ENCODE peak calls at places on chromosomes 1 and 21, in nine cellular contexts. One of them, this sample, is unnamed.

GRCh38 chr1:199685369-199685768 is 342.1 kb upstream of the NR5A2 start:
- DNase-seq in naive thymus-derived CD4-positive, alpha-beta T cell: no peak
- DNase-seq in CD8-positive, alpha-beta memory T cell: no peak
- DNase-seq in ovary: no peak
- DNase-seq in testis: no peak
- DNase-seq in upper lobe of right lung: no peak
- DNase-seq in Peyer's patch: no peak
- DNase-seq in HFF-Myc: peak; percentile 17
- DNase-seq in aorta: no peak
- DNase-seq in this sample: no peak

GRCh38 chr1:239742416-239743109 is 349.1 kb upstream of the FMN2 start:
- DNase-seq in naive thymus-derived CD4-positive, alpha-beta T cell: no peak
- DNase-seq in CD8-positive, alpha-beta memory T cell: no peak
- DNase-seq in ovary: no peak
- DNase-seq in testis: no peak
- DNase-seq in upper lobe of right lung: no peak
- DNase-seq in Peyer's patch: no peak
- DNase-seq in HFF-Myc: no peak
- DNase-seq in aorta: no peak
- DNase-seq in this sample: no peak

GRCh38 chr1:1169429-1170214 is 4.1 kb upstream of the TTLL10 start:
- DNase-seq in naive thymus-derived CD4-positive, alpha-beta T cell: no peak
- DNase-seq in CD8-positive, alpha-beta memory T cell: peak; percentile 38
- DNase-seq in ovary: no peak
- DNase-seq in testis: no peak
- DNase-seq in upper lobe of right lung: no peak
- DNase-seq in Peyer's patch: peak; percentile 58
- DNase-seq in HFF-Myc: no peak
- DNase-seq in aorta: peak; percentile 72
- DNase-seq in this sample: no peak

GRCh38 chr21:17554619-17555472 is 42.0 kb downstream of the CXADR start:
- DNase-seq in naive thymus-derived CD4-positive, alpha-beta T cell: no peak
- DNase-seq in CD8-positive, alpha-beta memory T cell: no peak
- DNase-seq in ovary: no peak
- DNase-seq in testis: no peak
- DNase-seq in upper lobe of right lung: no peak
- DNase-seq in Peyer's patch: no peak
- DNase-seq in HFF-Myc: no peak
- DNase-seq in aorta: no peak
- DNase-seq in this sample: no peak

GRCh38 chr1:24849653-24850295 is 80.3 kb downstream of the RUNX3 start:
- DNase-seq in naive thymus-derived CD4-positive, alpha-beta T cell: no peak
- DNase-seq in CD8-positive, alpha-beta memory T cell: no peak
- DNase-seq in ovary: no peak
- DNase-seq in testis: peak; percentile 33
- DNase-seq in upper lobe of right lung: no peak
- DNase-seq in Peyer's patch: peak; percentile 58
- DNase-seq in HFF-Myc: no peak
- DNase-seq in aorta: peak; percentile 44
- DNase-seq in this sample: no peak

GRCh38 chr1:222522105-222522915 is 25.6 kb downstream of the HHIPL2 start:
- DNase-seq in naive thymus-derived CD4-positive, alpha-beta T cell: no peak
- DNase-seq in CD8-positive, alpha-beta memory T cell: no peak
- DNase-seq in ovary: no peak
- DNase-seq in testis: no peak
- DNase-seq in upper lobe of right lung: no peak
- DNase-seq in Peyer's patch: no peak
- DNase-seq in HFF-Myc: no peak
- DNase-seq in aorta: no peak
- DNase-seq in this sample: no peak

GRCh38 chr1:84141177-84142003 is 2.7 kb upstream of the PRKACB start:
- DNase-seq in naive thymus-derived CD4-positive, alpha-beta T cell: no peak
- DNase-seq in CD8-positive, alpha-beta memory T cell: no peak
- DNase-seq in ovary: no peak
- DNase-seq in testis: no peak
- DNase-seq in upper lobe of right lung: no peak
- DNase-seq in Peyer's patch: no peak
- DNase-seq in HFF-Myc: no peak
- DNase-seq in aorta: no peak
- DNase-seq in this sample: no peak

GRCh38 chr1:2177541-2177940 is 17.0 kb downstream of the FAAP20 start:
- DNase-seq in naive thymus-derived CD4-positive, alpha-beta T cell: no peak
- DNase-seq in CD8-positive, alpha-beta memory T cell: no peak
- DNase-seq in ovary: no peak
- DNase-seq in testis: no peak
- DNase-seq in upper lobe of right lung: no peak
- DNase-seq in Peyer's patch: no peak
- DNase-seq in HFF-Myc: no peak
- DNase-seq in aorta: no peak
- DNase-seq in this sample: no peak

DNA sequence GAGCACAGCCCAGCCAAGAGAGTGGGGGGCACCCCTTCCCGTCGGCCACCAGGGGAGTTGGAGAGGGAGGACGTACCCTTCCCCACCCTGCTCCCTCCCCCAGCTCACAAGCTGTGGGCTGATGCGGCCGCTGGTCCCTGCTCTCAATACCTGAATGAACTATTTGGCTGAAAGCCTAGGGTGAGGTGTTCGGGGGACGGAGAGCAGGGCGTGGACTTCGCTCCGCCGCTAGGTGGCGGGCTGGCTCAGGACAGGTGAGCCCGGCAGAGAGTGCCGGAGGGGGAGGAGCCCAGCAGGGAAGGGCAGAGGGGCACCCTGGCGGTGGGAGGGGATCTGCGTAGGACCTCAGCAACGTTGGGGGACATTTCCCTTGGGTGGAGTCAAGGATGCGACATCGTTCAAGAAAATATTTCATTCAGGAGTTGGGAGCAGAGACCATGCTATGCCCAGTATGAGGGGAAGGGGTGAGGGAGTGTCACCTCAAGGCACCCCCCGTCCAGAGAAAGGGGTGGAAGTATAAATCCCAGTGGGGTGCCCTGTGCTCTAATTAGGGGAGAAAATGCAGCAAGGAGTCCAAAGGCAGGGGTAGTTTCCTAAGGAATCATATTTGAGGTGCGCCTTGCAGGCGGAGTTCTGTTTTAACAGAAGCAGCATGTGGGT is 12.0 kb upstream of the RHBG start:
- DNase-seq in naive thymus-derived CD4-positive, alpha-beta T cell: peak; percentile 52
- DNase-seq in CD8-positive, alpha-beta memory T cell: peak; percentile 68
- DNase-seq in ovary: peak; percentile 71
- DNase-seq in testis: peak; percentile 74
- DNase-seq in upper lobe of right lung: peak; percentile 84
- DNase-seq in Peyer's patch: peak; percentile 83
- DNase-seq in HFF-Myc: no peak
- DNase-seq in aorta: no peak
- DNase-seq in this sample: no peak
- H3K4me3 ChIP-seq in naive thymus-derived CD4-positive, alpha-beta T cell: no peak overlapping the region
- H3K4me3 ChIP-seq in CD8-positive, alpha-beta memory T cell: no peak overlapping the region
- H3K4me3 ChIP-seq in ovary: no peak overlapping the region
- H3K4me3 ChIP-seq in testis: peak overlapping the region; percentile 12
- H3K4me3 ChIP-seq in upper lobe of right lung: no peak overlapping the region
- H3K4me3 ChIP-seq in Peyer's patch: no peak overlapping the region
- H3K4me3 ChIP-seq in HFF-Myc: no peak overlapping the region
- H3K4me3 ChIP-seq in aorta: no peak overlapping the region
- H3K4me3 ChIP-seq in this sample: no peak overlapping the region

DNA sequence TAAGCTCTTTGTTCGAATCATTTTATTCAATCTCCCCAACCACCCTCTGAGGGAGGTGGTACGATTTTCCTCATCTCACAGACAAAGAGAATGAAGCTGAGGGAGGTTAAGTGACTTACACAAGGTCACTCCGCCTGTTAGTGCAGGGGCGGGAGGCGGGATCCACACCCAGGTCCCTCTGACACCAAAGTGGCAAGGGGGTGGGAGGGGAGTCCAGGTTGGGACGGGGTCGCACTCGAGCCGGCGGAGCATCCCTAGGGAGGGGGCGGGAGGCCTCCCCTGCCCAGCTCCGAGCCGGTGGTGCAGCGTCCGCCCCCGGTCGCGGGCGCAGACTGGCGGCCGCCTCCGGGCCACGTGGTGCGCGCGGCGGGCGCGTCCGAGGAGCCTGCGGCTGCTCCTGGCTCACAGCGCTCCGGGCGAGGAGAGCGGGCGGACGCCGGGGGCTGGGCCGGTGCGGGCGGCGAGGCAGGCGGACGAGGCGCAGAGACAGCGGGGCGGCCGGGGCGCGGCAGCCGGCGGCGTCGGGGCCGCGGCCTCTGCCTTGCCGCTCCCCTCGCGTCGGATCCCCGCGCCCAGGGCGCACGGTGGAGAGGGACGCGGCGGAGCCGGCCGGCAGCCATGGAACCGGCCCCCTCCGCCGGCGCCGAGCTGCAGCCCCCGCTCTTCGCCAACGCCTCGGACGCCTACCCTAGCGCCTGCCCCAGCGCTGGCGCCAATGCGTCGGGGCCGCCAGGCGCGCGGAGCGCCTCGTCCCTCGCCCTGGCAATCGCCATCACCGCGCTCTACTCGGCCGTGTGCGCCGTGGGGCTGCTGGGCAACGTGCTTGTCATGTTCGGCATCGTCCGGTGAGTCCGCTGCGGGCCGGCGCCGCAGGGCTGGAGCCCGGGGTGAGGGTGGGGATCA is at the start of gene OPRD1:
- DNase-seq in naive thymus-derived CD4-positive, alpha-beta T cell: no peak
- DNase-seq in CD8-positive, alpha-beta memory T cell: no peak
- DNase-seq in ovary: no peak
- DNase-seq in testis: no peak
- DNase-seq in upper lobe of right lung: no peak
- DNase-seq in Peyer's patch: no peak
- DNase-seq in HFF-Myc: no peak
- DNase-seq in aorta: no peak
- DNase-seq in this sample: no peak
- H3K4me3 ChIP-seq in naive thymus-derived CD4-positive, alpha-beta T cell: no peak within 1 kb of the TSS
- H3K4me3 ChIP-seq in CD8-positive, alpha-beta memory T cell: no peak within 1 kb of the TSS
- H3K4me3 ChIP-seq in ovary: no peak within 1 kb of the TSS
- H3K4me3 ChIP-seq in testis: no peak within 1 kb of the TSS
- H3K4me3 ChIP-seq in upper lobe of right lung: no peak within 1 kb of the TSS
- H3K4me3 ChIP-seq in Peyer's patch: no peak within 1 kb of the TSS
- H3K4me3 ChIP-seq in HFF-Myc: peak within 1 kb of the TSS; percentile 19
- H3K4me3 ChIP-seq in aorta: no peak within 1 kb of the TSS
- H3K4me3 ChIP-seq in this sample: no peak within 1 kb of the TSS

GRCh38 chr1:232684331-232685105 is 54.6 kb upstream of the SIPA1L2 start:
- DNase-seq in naive thymus-derived CD4-positive, alpha-beta T cell: no peak
- DNase-seq in CD8-positive, alpha-beta memory T cell: no peak
- DNase-seq in ovary: no peak
- DNase-seq in testis: no peak
- DNase-seq in upper lobe of right lung: no peak
- DNase-seq in Peyer's patch: no peak
- DNase-seq in HFF-Myc: no peak
- DNase-seq in aorta: no peak
- DNase-seq in this sample: no peak

GRCh38 chr1:232686346-232686745 is 56.4 kb upstream of the SIPA1L2 start:
- DNase-seq in naive thymus-derived CD4-positive, alpha-beta T cell: no peak
- DNase-seq in CD8-positive, alpha-beta memory T cell: no peak
- DNase-seq in ovary: no peak
- DNase-seq in testis: no peak
- DNase-seq in upper lobe of right lung: no peak
- DNase-seq in Peyer's patch: no peak
- DNase-seq in HFF-Myc: no peak
- DNase-seq in aorta: no peak
- DNase-seq in this sample: no peak

GRCh38 chr1:232688398-232688797 is 58.5 kb upstream of the SIPA1L2 start:
- DNase-seq in naive thymus-derived CD4-positive, alpha-beta T cell: no peak
- DNase-seq in CD8-positive, alpha-beta memory T cell: no peak
- DNase-seq in ovary: no peak
- DNase-seq in testis: no peak
- DNase-seq in upper lobe of right lung: no peak
- DNase-seq in Peyer's patch: no peak
- DNase-seq in HFF-Myc: no peak
- DNase-seq in aorta: no peak
- DNase-seq in this sample: no peak

GRCh38 chr1:232689714-232690113 is 59.8 kb upstream of the SIPA1L2 start:
- DNase-seq in naive thymus-derived CD4-positive, alpha-beta T cell: no peak
- DNase-seq in CD8-positive, alpha-beta memory T cell: no peak
- DNase-seq in ovary: no peak
- DNase-seq in testis: no peak
- DNase-seq in upper lobe of right lung: no peak
- DNase-seq in Peyer's patch: no peak
- DNase-seq in HFF-Myc: no peak
- DNase-seq in aorta: no peak
- DNase-seq in this sample: no peak

DNA sequence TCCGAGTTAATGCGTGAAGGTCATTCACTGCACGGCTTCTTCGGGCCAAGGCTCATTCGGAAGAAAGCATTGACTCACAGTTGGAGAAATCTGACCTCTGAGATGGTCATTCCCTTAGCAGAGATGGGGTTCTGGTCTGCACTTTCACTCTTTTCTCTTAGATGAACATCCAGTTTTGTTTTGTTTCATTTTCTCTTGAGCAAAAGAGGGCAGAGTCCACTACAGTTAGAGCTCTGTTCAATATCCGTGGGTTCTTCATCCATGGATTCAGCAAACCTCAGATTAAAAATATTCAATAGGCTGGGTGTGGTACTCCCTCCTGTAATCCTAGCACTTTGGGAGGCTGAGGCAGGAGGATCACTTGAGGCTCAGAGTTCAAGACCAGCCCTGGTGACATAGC is 57.4 kb upstream of the SIPA1L2 start:
- DNase-seq in naive thymus-derived CD4-positive, alpha-beta T cell: no peak
- DNase-seq in CD8-positive, alpha-beta memory T cell: no peak
- DNase-seq in ovary: no peak
- DNase-seq in testis: no peak
- DNase-seq in upper lobe of right lung: no peak
- DNase-seq in Peyer's patch: no peak
- DNase-seq in HFF-Myc: no peak
- DNase-seq in aorta: no peak
- DNase-seq in this sample: no peak
- H3K4me3 ChIP-seq in naive thymus-derived CD4-positive, alpha-beta T cell: no peak overlapping the region
- H3K4me3 ChIP-seq in CD8-positive, alpha-beta memory T cell: no peak overlapping the region
- H3K4me3 ChIP-seq in ovary: no peak overlapping the region
- H3K4me3 ChIP-seq in testis: no peak overlapping the region
- H3K4me3 ChIP-seq in upper lobe of right lung: no peak overlapping the region
- H3K4me3 ChIP-seq in Peyer's patch: no peak overlapping the region
- H3K4me3 ChIP-seq in HFF-Myc: no peak overlapping the region
- H3K4me3 ChIP-seq in aorta: no peak overlapping the region
- H3K4me3 ChIP-seq in this sample: no peak overlapping the region

DNA sequence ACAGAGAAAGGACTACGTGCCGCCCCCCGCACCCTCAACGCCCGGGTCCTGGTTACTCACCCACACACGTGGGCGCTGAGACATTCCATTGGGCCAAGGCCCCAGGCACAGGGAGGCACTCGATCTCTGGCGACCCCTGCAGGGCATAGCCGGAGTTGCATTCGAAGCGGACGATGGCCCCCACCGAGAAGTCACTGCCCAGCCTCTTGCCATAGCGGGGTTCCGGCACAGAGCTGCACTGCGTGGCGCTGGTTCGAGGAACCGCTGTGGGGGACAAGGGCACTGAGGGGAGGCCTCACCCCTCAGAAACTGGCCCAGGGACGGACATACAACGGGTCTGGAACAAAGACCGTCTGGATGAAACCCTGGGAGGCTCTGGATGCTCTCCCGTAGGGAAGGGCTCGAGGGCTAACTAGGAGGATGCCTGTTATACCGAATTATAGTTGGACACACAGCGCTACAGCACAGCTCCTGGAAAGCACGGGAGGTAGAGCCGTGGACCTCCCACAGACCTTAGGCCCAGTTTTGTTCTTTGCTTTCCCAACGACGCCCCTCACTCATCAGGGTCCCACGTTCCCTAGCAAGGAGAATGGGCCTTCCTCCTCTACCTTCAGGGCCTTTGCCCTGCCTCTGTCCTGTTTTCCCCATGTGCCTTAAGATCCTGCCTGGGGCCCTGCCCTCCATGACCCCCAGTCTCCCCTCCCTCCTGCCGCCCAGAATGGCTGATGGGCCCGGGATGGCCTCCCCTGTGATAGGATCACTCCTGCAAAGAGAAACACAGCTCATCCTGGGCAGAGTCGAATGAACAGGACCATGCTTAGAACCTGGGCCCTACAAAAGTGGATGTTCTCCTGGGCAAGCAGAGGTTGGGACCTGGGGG is 152.8 kb downstream of the ZSCAN20 start:
- DNase-seq in naive thymus-derived CD4-positive, alpha-beta T cell: no peak
- DNase-seq in CD8-positive, alpha-beta memory T cell: no peak
- DNase-seq in ovary: no peak
- DNase-seq in testis: peak; percentile 61
- DNase-seq in upper lobe of right lung: no peak
- DNase-seq in Peyer's patch: no peak
- DNase-seq in HFF-Myc: no peak
- DNase-seq in aorta: no peak
- DNase-seq in this sample: no peak
- H3K4me3 ChIP-seq in naive thymus-derived CD4-positive, alpha-beta T cell: no peak overlapping the region
- H3K4me3 ChIP-seq in CD8-positive, alpha-beta memory T cell: no peak overlapping the region
- H3K4me3 ChIP-seq in ovary: no peak overlapping the region
- H3K4me3 ChIP-seq in testis: no peak overlapping the region
- H3K4me3 ChIP-seq in upper lobe of right lung: no peak overlapping the region
- H3K4me3 ChIP-seq in Peyer's patch: no peak overlapping the region
- H3K4me3 ChIP-seq in HFF-Myc: no peak overlapping the region
- H3K4me3 ChIP-seq in aorta: no peak overlapping the region
- H3K4me3 ChIP-seq in this sample: no peak overlapping the region